ENCODE peak calls at places on chromosomes 16 and 17, in ten cellular contexts. M is adrenal gland, T is heart left ventricle, P is right lobe of liver, Y is H1, D is HCT116, B is ovary, E is IMR-90, W is transverse colon, Z is gastrocnemius medialis. U is an unnamed sample.

GRCh38 chr17:1043601-1044251 is 46.8 kb downstream of the TIMM22 start:
- DNase-seq in D (no peak), E (no peak), B (peak; percentile 54), Y (no peak), T (peak; percentile 85), P (no peak), M (peak; percentile 51), W (no peak), Z (peak; percentile 34), U (peak; percentile 53)

GRCh38 chr16:12231666-12232065 is 255.1 kb downstream of the SNX29 start:
- DNase-seq in E (peak; percentile 91), T (no peak), M (no peak), W (no peak), B (no peak), P (no peak), Z (no peak), D (no peak), Y (no peak), U (no peak)

GRCh38 chr17:74282587-74283370 is 8.7 kb downstream of the DNAI2 start:
- DNase-seq in Y (no peak), E (no peak), Z (no peak), D (no peak), M (peak; percentile 79), B (no peak), P (no peak), W (no peak), T (no peak), U (no peak)

GRCh38 chr17:68598074-68598473 is 3.1 kb downstream of the FAM20A start:
- DNase-seq in B (no peak), D (no peak), M (no peak), W (no peak), P (no peak), E (no peak), Y (no peak), T (no peak), Z (no peak), U (no peak)

GRCh38 chr16:11325404-11326083 is 19.7 kb upstream of the RMI2 start:
- DNase-seq in D (no peak), T (no peak), E (no peak), B (no peak), Y (no peak), P (no peak), W (no peak), M (no peak), Z (no peak), U (no peak)

GRCh38 chr16:80836846-80837245 is 32.4 kb upstream of the CDYL2 start:
- DNase-seq in M (no peak), P (no peak), E (no peak), Z (no peak), W (no peak), D (no peak), T (no peak), Y (no peak), B (no peak), U (no peak)

GRCh38 chr17:4607261-4607731 is 23.0 kb downstream of the SMTNL2 start:
- DNase-seq in P (no peak), M (no peak), Z (peak; percentile 28), T (peak; percentile 30), W (no peak), E (no peak), B (peak; percentile 60), Y (no peak), D (no peak), U (no peak)

GRCh38 chr16:67197704-67198103 is 1.2 kb upstream of the ELMO3 start:
- DNase-seq in Y (no peak), P (no peak), B (no peak), E (no peak), Z (no peak), D (no peak), T (no peak), W (no peak), M (no peak), U (no peak)

DNA sequence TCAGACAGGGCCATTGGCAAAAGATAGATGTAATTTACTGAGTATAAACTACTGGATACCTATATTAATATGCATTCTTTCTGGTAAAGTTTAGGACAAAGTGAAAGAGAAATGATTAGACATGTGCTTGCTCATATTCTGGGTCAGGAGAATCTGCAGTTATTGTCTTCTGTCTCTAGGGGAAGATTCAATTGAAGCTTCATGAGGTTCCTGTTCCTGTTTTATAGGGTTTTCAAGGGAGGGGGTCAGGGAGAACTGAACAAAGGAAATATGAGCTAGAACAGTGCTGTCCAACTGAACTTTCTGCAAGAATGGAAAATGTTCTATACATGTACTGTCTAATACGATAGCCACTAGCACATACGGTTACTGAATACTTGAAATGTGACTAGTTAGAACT is 59.3 kb upstream of the CORO6 start:
- DNase-seq in E (no peak), B (no peak), M (no peak), D (no peak), P (no peak), Y (no peak), Z (no peak), W (no peak), T (no peak), U (no peak)
- H3K27ac ChIP-seq in E (no peak overlapping the region), B (no peak overlapping the region), M (peak overlapping the region; percentile 37), D (no peak overlapping the region), P (peak overlapping the region; percentile 43), Y (no peak overlapping the region), Z (peak overlapping the region; percentile 98), W (peak overlapping the region; percentile 45), T (peak overlapping the region; percentile 78), U (peak overlapping the region; percentile 50)

DNA sequence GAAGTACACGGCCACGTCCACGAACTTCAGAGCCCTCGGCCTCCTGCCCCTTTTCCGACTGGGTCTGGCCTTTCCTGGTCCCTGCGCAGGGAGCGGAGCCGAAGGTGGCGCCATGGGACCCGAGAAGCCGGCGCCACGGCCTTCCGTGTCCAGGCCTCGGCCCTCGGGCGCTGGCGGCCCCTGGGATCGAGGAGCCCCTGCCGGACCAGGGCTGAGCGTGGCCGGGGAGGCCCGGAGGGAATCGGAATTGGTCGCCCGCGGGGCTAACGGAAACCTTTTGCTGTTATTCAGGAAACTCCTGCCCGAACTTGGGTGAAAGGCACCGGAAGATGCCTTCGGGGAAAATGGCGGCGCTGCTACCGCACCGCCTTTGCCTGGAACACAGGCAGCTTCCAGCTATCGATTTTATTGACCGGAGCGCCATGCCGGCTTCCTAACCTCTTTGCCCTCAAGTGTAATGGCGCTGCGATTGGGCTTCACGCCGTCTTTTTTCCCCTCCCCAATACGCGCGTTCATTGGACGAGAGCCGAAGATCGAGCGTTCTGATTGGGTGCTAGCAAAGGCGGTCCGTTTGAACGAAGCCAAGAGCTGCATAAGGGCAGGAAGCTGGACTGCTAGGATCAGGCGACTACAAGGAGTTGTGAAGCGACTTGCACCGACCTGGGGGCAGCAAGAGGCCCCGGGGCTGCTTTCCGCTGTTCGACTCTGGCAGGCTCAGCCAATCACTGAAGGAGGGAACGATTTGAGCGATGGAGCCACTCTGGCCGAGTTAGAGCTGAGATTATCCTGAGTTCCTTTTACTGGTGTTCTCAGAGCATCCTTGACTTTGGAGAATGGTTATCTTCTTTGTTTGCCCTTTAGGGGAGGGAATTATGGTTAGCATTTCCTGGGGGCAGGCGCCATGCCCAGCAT is at the start of gene ZNF689:
- DNase-seq in P (peak; percentile 98), Y (peak; percentile 99), E (peak; percentile 96), T (peak; percentile 94), M (peak; percentile 97), Z (peak; percentile 94), W (peak; percentile 96), D (peak; percentile 97), B (peak; percentile 98), U (peak; percentile 95)
- TF ChIP-seq POLR2A in P (peak; percentile 84), Y (peak; percentile 86), E (peak; percentile 64), T (peak; percentile 50), M (peak; percentile 37), Z (peak; percentile 45), W (peak; percentile 80), D (no peak), B (peak; percentile 38), U (peak; percentile 19)

GRCh38 chr17:43939886-43940285 is 2.4 kb downstream of the PPY start:
- DNase-seq in E (no peak), Z (no peak), B (no peak), Y (no peak), M (no peak), W (no peak), P (no peak), T (no peak), D (no peak), U (no peak)
- H3K36me3 ChIP-seq in E (no peaks in the 10 kb centered on the region), Z (no peaks in the 10 kb centered on the region), B (no peaks in the 10 kb centered on the region), Y (no peaks in the 10 kb centered on the region), M (no peaks in the 10 kb centered on the region), W (no peaks in the 10 kb centered on the region), P (no peaks in the 10 kb centered on the region), T (no peaks in the 10 kb centered on the region), D (no peaks in the 10 kb centered on the region), U (no peaks in the 10 kb centered on the region)

GRCh38 chr17:45086865-45087495 is 25.9 kb downstream of the NMT1 start:
- DNase-seq in B (no peak), D (no peak), E (no peak), M (no peak), Z (no peak), P (peak; percentile 73), W (no peak), T (no peak), Y (no peak), U (no peak)

GRCh38 chr17:45087496-45087975 is 26.4 kb downstream of the NMT1 start:
- DNase-seq in Z (peak; percentile 76), P (no peak), Y (no peak), T (no peak), B (no peak), W (peak; percentile 47), D (no peak), M (no peak), E (peak; percentile 62), U (no peak)

GRCh38 chr17:45088741-45089140 is 27.6 kb downstream of the NMT1 start:
- DNase-seq in P (no peak), E (no peak), Z (no peak), M (no peak), B (no peak), Y (no peak), D (no peak), T (no peak), W (no peak), U (no peak)

GRCh38 chr17:45087978-45088377 is 26.9 kb downstream of the NMT1 start:
- DNase-seq in D (no peak), Z (no peak), Y (no peak), W (no peak), M (no peak), B (no peak), E (no peak), P (no peak), T (no peak), U (no peak)

DNA sequence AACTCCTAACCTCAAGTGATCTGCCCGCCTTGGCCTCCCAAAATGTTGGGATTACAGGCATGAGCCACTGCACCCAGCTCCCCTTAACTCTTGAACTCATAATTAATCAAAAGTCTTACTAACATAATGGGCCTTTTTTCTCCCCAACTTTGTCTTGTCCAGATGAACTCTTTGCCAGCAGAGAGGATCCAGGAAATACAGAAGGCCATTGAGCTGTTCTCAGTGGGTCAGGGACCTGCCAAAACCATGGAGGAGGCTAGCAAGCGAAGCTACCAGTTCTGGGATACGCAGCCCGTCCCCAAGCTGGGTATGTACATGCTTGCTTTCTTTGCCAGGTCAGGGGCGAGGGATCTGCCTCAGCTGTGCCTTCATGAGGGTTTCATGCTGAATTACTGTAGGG is 25.2 kb downstream of the NMT1 start:
- DNase-seq in Y (no peak), M (no peak), D (no peak), W (no peak), P (no peak), B (no peak), T (no peak), E (no peak), Z (no peak), U (no peak)
- H3K27ac ChIP-seq in Y (no peak overlapping the region), M (no peak overlapping the region), D (no peak overlapping the region), W (no peak overlapping the region), P (peak overlapping the region; percentile 91), B (no peak overlapping the region), T (peak overlapping the region; percentile 75), E (peak overlapping the region; percentile 43), Z (peak overlapping the region; percentile 88), U (no peak overlapping the region)